ENCODE peak calls at places on chromosomes 7 and 10, in ten cellular contexts. V is activated T-cell treated with anti-CD3 and anti-CD28 coated beads for 1 hour; E is SW480; Q is neural progenitor cell; J is suprapubic skin; I is amygdala; D is stimulated activated CD4-positive, alpha-beta T cell treated with anti-CD3 and anti-CD28 coated beads, Interleukin-1b, Interleukin-23, amount 100 ng/mL, for 4 hours; N is small intestine; H is HEK293T; T is ELR. A is an unnamed sample.

GRCh38 chr10:5524721-5525531 is at the start of gene CALML3:
- DNase-seq in I (no peak), V (no peak), N (no peak), Q (no peak), E (no peak), J (peak; percentile 65), D (no peak), T (no peak), H (no peak), A (no peak)

GRCh38 chr7:130435455-130435854 is 5.4 kb downstream of the CEP41 start:
- DNase-seq in D (no peak), J (no peak), I (no peak), Q (no peak), N (no peak), E (no peak), V (no peak), H (no peak), T (no peak), A (no peak)

GRCh38 chr7:99504281-99504602 is 220 bp upstream of the ZKSCAN5 start:
- DNase-seq in J (peak; percentile 99), N (no peak), H (peak; percentile 90), I (no peak), T (peak; percentile 97), D (no peak), Q (peak; percentile 99), E (no peak), V (no peak), A (no peak)

GRCh38 chr10:34666008-34666700 is 148.9 kb downstream of the PARD3 start:
- DNase-seq in J (no peak), N (peak; percentile 79), D (no peak), T (peak; percentile 91), I (no peak), E (peak; percentile 50), H (peak; percentile 47), Q (peak; percentile 62), V (no peak), A (peak; percentile 69)

GRCh38 chr7:139602143-139602722 is 78.7 kb downstream of the CLEC2L start:
- DNase-seq in D (no peak), T (peak; percentile 54), V (no peak), E (peak; percentile 58), J (no peak), Q (peak; percentile 58), I (no peak), H (peak; percentile 58), N (peak; percentile 39), A (peak; percentile 45)

GRCh38 chr7:130901209-130901783 is 167.3 kb upstream of the KLF14 start:
- DNase-seq in N (peak; percentile 67), D (no peak), J (no peak), I (peak; percentile 61), V (no peak), Q (peak; percentile 66), E (peak; percentile 99), H (no peak), T (peak; percentile 87), A (peak; percentile 58)

GRCh38 chr10:131973160-131973951 is 8.4 kb downstream of the BNIP3 start:
- DNase-seq in V (no peak), H (no peak), E (no peak), Q (no peak), I (no peak), N (no peak), J (no peak), D (no peak), T (no peak), A (no peak)

GRCh38 chr7:68604516-68604915 is 993.8 kb upstream of the AUTS2 start:
- DNase-seq in H (no peak), D (no peak), J (no peak), I (no peak), N (no peak), E (no peak), Q (no peak), V (no peak), T (no peak), A (no peak)

GRCh38 chr10:26432938-26433337 is 5.2 kb upstream of the APBB1IP start:
- DNase-seq in T (peak; percentile 16), J (no peak), H (no peak), N (no peak), I (no peak), D (no peak), V (no peak), Q (no peak), E (no peak), A (no peak)

GRCh38 chr10:58621379-58622077 is 108.9 kb downstream of the BICC1 start:
- DNase-seq in V (no peak), D (no peak), E (no peak), N (no peak), H (no peak), I (no peak), J (no peak), T (no peak), Q (peak; percentile 23), A (no peak)

GRCh38 chr10:10233256-10233655 is 784.4 kb upstream of the CELF2 start:
- DNase-seq in E (no peak), Q (no peak), I (no peak), J (no peak), T (no peak), N (no peak), D (no peak), V (no peak), H (no peak), A (no peak)

GRCh38 chr10:72812798-72813430 is 80.6 kb upstream of the OIT3 start:
- DNase-seq in H (no peak), I (no peak), V (no peak), T (peak; percentile 83), E (no peak), N (no peak), J (no peak), D (no peak), Q (no peak), A (peak; percentile 35)

GRCh38 chr7:7212612-7213011 is 30.3 kb downstream of the C1GALT1 start:
- DNase-seq in T (no peak), Q (peak; percentile 32), E (no peak), J (no peak), V (no peak), H (no peak), N (peak; percentile 56), D (no peak), I (no peak), A (no peak)

GRCh38 chr10:22159979-22160378 is 57.8 kb downstream of the EBLN1 start:
- DNase-seq in H (no peak), E (no peak), D (no peak), T (no peak), V (no peak), N (no peak), J (no peak), I (no peak), Q (no peak), A (no peak)

GRCh38 chr10:116207690-116208089 is 65.3 kb downstream of the GFRA1 start:
- DNase-seq in H (no peak), T (no peak), D (no peak), V (no peak), I (no peak), E (no peak), N (no peak), J (no peak), Q (no peak), A (no peak)

GRCh38 chr7:14637968-14638367 is 264.6 kb downstream of the DGKB start:
- DNase-seq in N (no peak), T (peak; percentile 41), D (no peak), E (peak; percentile 11), I (no peak), V (no peak), J (no peak), H (no peak), Q (no peak), A (no peak)

GRCh38 chr7:75861636-75862035 is 17.2 kb upstream of the RHBDD2 start:
- DNase-seq in J (no peak), V (no peak), T (no peak), Q (no peak), E (no peak), I (no peak), D (no peak), N (no peak), H (no peak), A (no peak)

GRCh38 chr10:78806805-78807221 is 262.0 kb upstream of the ZMIZ1 start:
- DNase-seq in N (no peak), V (no peak), J (no peak), Q (no peak), H (no peak), D (no peak), I (no peak), T (no peak), E (no peak), A (no peak)

GRCh38 chr10:92757066-92757716 is 67.4 kb downstream of the HHEX start:
- DNase-seq in H (peak; percentile 79), V (no peak), E (no peak), D (no peak), I (peak; percentile 6), J (peak; percentile 76), Q (peak; percentile 59), N (peak; percentile 13), T (peak; percentile 81), A (peak; percentile 65)

GRCh38 chr10:60305394-60305892 is 84.2 kb downstream of the ANK3 start:
- DNase-seq in E (no peak), I (no peak), Q (no peak), V (no peak), J (no peak), T (peak; percentile 41), H (no peak), N (no peak), D (no peak), A (peak; percentile 36)

GRCh38 chr7:134741901-134742635 is 37.4 kb upstream of the CALD1 start:
- DNase-seq in H (no peak), T (peak; percentile 37), V (no peak), N (no peak), E (no peak), J (no peak), Q (peak; percentile 38), I (no peak), D (no peak), A (peak; percentile 71)

GRCh38 chr7:28041508-28042314 is 138.9 kb downstream of the JAZF1 start:
- DNase-seq in I (no peak), J (no peak), E (no peak), T (peak; percentile 98), V (no peak), Q (no peak), N (no peak), H (no peak), D (no peak), A (peak; percentile 27)

GRCh38 chr7:2110586-2111396 is 122.0 kb downstream of the MAD1L1 start:
- DNase-seq in Q (no peak), H (no peak), V (no peak), J (no peak), T (no peak), D (no peak), I (no peak), N (peak; percentile 82), E (no peak), A (no peak)

GRCh38 chr7:66522518-66522917 is 106.2 kb upstream of the KCTD7 start:
- DNase-seq in I (no peak), Q (no peak), H (no peak), V (no peak), D (no peak), N (peak; percentile 24), J (no peak), T (no peak), E (no peak), A (no peak)

GRCh38 chr7:95055295-95055694 is 147.9 kb downstream of the PPP1R9A start:
- DNase-seq in N (no peak), D (no peak), E (no peak), I (no peak), Q (no peak), V (no peak), T (no peak), H (no peak), J (no peak), A (no peak)

GRCh38 chr7:139589474-139589873 is 66.0 kb downstream of the CLEC2L start:
- DNase-seq in Q (no peak), D (no peak), I (no peak), N (no peak), J (no peak), T (no peak), V (no peak), H (no peak), E (no peak), A (no peak)

GRCh38 chr10:111360260-111360925 is 283.6 kb downstream of the ADRA2A start:
- DNase-seq in Q (peak; percentile 78), I (no peak), N (peak; percentile 58), V (no peak), D (no peak), T (peak; percentile 18), E (peak; percentile 72), H (peak; percentile 58), J (no peak), A (no peak)

GRCh38 chr7:73901231-73901822 is 40.4 kb downstream of the TMEM270 start:
- DNase-seq in D (no peak), N (no peak), T (no peak), V (no peak), Q (no peak), E (no peak), I (no peak), H (no peak), J (peak; percentile 51), A (no peak)